ENCODE peak calls at places on chromosomes 3 and 15, in four cellular contexts. O, S, P and Q are unnamed samples.

GRCh38 chr15:59567369-59567768 is 44.2 kb upstream of the GCNT3 start:
- DNase-seq in O (no peak), S (no peak), P (no peak), Q (no peak)

GRCh38 chr3:72340476-72341379 is 507.5 kb downstream of the SHQ1 start:
- DNase-seq in O (no peak), S (no peak), P (peak), Q (no peak)

GRCh38 chr15:38127306-38127731 is 125.3 kb upstream of the SPRED1 start:
- DNase-seq in O (no peak), S (peak), P (no peak), Q (no peak)

GRCh38 chr3:16474304-16474703 is 39.2 kb downstream of the RFTN1 start:
- DNase-seq in O (no peak), S (no peak), P (no peak), Q (no peak)

GRCh38 chr3:9198805-9199386 is 50.5 kb downstream of the SRGAP3 start:
- DNase-seq in O (no peak), S (no peak), P (no peak), Q (no peak)

GRCh38 chr3:98892263-98892662 is 9.2 kb downstream of the DCBLD2 start:
- DNase-seq in O (no peak), S (no peak), P (no peak), Q (no peak)

GRCh38 chr3:192168202-192168601 is 559.1 kb downstream of the FGF12 start:
- DNase-seq in O (no peak), S (no peak), P (no peak), Q (no peak)

GRCh38 chr15:99016680-99017321 is 9.2 kb upstream of the PGPEP1L start:
- DNase-seq in O (peak), S (peak), P (no peak), Q (no peak)

GRCh38 chr3:116155830-116156229 is 289.5 kb downstream of the LSAMP start:
- DNase-seq in O (no peak), S (no peak), P (no peak), Q (no peak)

GRCh38 chr3:187122261-187122660 is 17.0 kb downstream of the RPL39L start:
- DNase-seq in O (no peak), S (no peak), P (no peak), Q (no peak)

GRCh38 chr3:60497922-60498321 is 753.3 kb downstream of the FHIT start:
- DNase-seq in O (no peak), S (no peak), P (no peak), Q (no peak)

GRCh38 chr3:182212479-182213076 is 500.9 kb downstream of the SOX2 start:
- DNase-seq in O (peak), S (no peak), P (no peak), Q (no peak)

GRCh38 chr3:141385386-141386079 is 17.2 kb downstream of the ZBTB38 start:
- DNase-seq in O (peak), S (no peak), P (no peak), Q (no peak)

GRCh38 chr15:70528270-70528706 is 235.1 kb downstream of the UACA start:
- DNase-seq in O (peak), S (peak), P (peak), Q (no peak)

GRCh38 chr3:176992565-176992964 is 204.7 kb downstream of the TBL1XR1 start:
- DNase-seq in O (peak), S (no peak), P (no peak), Q (no peak)

GRCh38 chr3:188631291-188632010 is 477.5 kb downstream of the LPP start:
- DNase-seq in O (peak), S (no peak), P (no peak), Q (no peak)

GRCh38 chr3:46663611-46664135 is 29.8 kb downstream of the ALS2CL start:
- DNase-seq in O (no peak), S (peak), P (peak), Q (no peak)

GRCh38 chr3:140842984-140843649 is 98.5 kb upstream of the SLC25A36 start:
- DNase-seq in O (no peak), S (peak), P (peak), Q (no peak)

GRCh38 chr3:151584603-151585002 is 123.7 kb upstream of the IGSF10 start:
- DNase-seq in O (peak), S (peak), P (no peak), Q (no peak)

GRCh38 chr3:71173421-71173975 is 410.0 kb downstream of the FOXP1 start:
- DNase-seq in O (no peak), S (no peak), P (no peak), Q (no peak)

GRCh38 chr3:45869638-45870037 is 16.7 kb upstream of the CCR9 start:
- DNase-seq in O (no peak), S (no peak), P (no peak), Q (no peak)

GRCh38 chr3:124492824-124493223 is 237.4 kb upstream of the UMPS start:
- DNase-seq in O (peak), S (peak), P (peak), Q (no peak)

GRCh38 chr3:185268194-185268809 is 14.5 kb upstream of the EHHADH start:
- DNase-seq in O (no peak), S (no peak), P (no peak), Q (no peak)

GRCh38 chr3:29194139-29194538 is 86.7 kb upstream of the RBMS3 start:
- DNase-seq in O (no peak), S (no peak), P (no peak), Q (no peak)

GRCh38 chr3:107271787-107272387 is 105.4 kb upstream of the CCDC54 start:
- DNase-seq in O (peak), S (peak), P (peak), Q (no peak)

GRCh38 chr3:3165241-3165640 is 14.2 kb downstream of the CRBN start:
- DNase-seq in O (no peak), S (no peak), P (no peak), Q (no peak)

GRCh38 chr3:124700880-124701684 is 29.2 kb upstream of the UMPS start:
- DNase-seq in O (no peak), S (no peak), P (no peak), Q (no peak)

GRCh38 chr3:13137808-13138565 is 64.8 kb upstream of the IQSEC1 start:
- DNase-seq in O (no peak), S (no peak), P (no peak), Q (no peak)

GRCh38 chr3:50267280-50267913 is 1.6 kb upstream of the SEMA3B start:
- DNase-seq in O (no peak), S (no peak), P (no peak), Q (no peak)

GRCh38 chr3:19016846-19017245 is 131.5 kb upstream of the KCNH8 start:
- DNase-seq in O (no peak), S (no peak), P (no peak), Q (no peak)

GRCh38 chr3:181879926-181880325 is 168.2 kb downstream of the SOX2 start:
- DNase-seq in O (peak), S (no peak), P (no peak), Q (no peak)

DNA sequence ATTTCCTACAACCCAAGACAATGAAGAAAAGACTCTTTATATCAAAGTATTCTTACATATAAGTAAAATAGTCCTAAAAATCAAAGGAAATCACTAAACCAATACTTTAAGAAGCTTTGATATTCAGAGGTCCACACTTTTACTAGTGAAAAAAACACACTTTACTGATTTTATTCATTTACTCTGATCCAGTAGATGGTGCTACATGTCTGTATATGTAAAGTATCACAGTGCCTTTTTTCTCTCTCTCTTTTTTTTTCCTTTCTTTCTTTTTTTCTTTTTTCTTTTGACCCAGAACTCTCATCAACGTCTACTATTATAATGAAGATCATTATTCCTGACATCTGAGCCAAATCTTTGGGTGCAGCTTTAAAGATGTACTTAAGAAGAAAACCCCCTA is 10.8 kb upstream of the CCDC39 start:
- DNase-seq in O (no peak), S (no peak), P (no peak), Q (no peak)
- TF ChIP-seq CTCF in O (peak), S (no peak), P (no peak), Q (peak)

GRCh38 chr3:136716629-136717028 is 35.5 kb downstream of the STAG1 start:
- DNase-seq in O (no peak), S (no peak), P (no peak), Q (no peak)
- TF ChIP-seq CTCF in O (no peak), S (no peak), P (no peak), Q (no peak)

GRCh38 chr3:152662157-152662556 is 172.8 kb upstream of the P2RY1 start:
- DNase-seq in O (no peak), S (no peak), P (no peak), Q (no peak)
- TF ChIP-seq CTCF in O (no peak), S (no peak), P (no peak), Q (peak)

DNA sequence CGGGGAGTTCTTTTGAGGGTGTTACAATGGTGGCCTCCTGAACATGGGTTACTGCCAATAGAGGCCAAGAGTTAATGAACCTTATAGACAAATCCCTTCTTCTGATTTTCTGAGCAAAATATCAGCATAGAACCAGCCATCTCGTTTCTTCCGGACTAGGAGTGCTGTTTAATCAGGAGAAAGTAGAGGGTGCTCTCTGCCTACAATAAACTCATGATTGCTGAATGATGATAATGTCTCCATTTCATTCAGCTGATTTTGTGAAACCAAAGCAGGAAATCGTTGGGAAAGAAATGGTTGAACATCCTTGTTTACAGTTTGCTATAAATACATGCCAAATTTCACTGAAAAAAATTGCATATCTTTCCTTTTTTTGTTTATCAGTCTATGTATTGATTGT is 142.8 kb upstream of the PLSCR5 start:
- DNase-seq in O (peak), S (no peak), P (no peak), Q (no peak)
- TF ChIP-seq CTCF in O (peak), S (no peak), P (no peak), Q (no peak)

GRCh38 chr3:149920119-149920518 is 50.6 kb downstream of the PFN2 start:
- DNase-seq in O (no peak), S (no peak), P (no peak), Q (no peak)
- TF ChIP-seq CTCF in O (no peak), S (no peak), P (no peak), Q (no peak)

DNA sequence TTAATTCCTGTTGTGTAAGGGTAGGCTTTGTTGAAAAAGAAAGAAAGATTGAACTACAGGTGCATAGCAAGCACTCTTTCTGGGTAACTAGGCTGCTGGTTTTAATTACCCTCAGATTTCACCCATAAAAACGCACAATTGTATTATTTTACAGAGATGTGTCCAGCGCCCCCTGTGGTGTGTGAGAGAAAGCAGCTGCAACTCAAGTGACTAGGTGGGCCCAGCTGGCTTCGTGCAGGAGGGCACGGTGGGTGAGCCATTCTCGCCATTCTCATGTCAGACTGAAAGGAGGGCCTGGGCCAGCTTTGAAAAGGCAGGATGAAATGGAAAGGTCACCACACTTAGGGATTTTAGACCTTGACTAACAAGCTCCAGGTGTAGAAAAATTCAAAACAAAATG is 122.6 kb downstream of the LRIG1 start:
- DNase-seq in O (peak), S (peak), P (no peak), Q (peak)
- TF ChIP-seq CTCF in O (peak), S (peak), P (peak), Q (peak)